ENCODE peak calls at places on chromosomes 13 and 19, in four cellular contexts. Z, W, P and B are unnamed samples.

GRCh38 chr19:12092065-12092867 is 27.7 kb downstream of the ZNF844 start:
- DNase-seq in Z (peak), W (peak), P (peak), B (no peak)

GRCh38 chr13:23609414-23610186 is 39.4 kb downstream of the TNFRSF19 start:
- DNase-seq in Z (no peak), W (no peak), P (no peak), B (no peak)

GRCh38 chr13:40626566-40626965 is 39.9 kb downstream of the FOXO1 start:
- DNase-seq in Z (no peak), W (no peak), P (no peak), B (no peak)

GRCh38 chr19:51198641-51199040 is 26.2 kb upstream of the CD33 start:
- DNase-seq in Z (no peak), W (no peak), P (no peak), B (no peak)

GRCh38 chr13:67416047-67416925 is 186.2 kb upstream of the PCDH9 start:
- DNase-seq in Z (peak), W (peak), P (peak), B (peak)

GRCh38 chr19:9871626-9872338 is 36.7 kb downstream of the PIN1 start:
- DNase-seq in Z (no peak), W (peak), P (peak), B (no peak)

GRCh38 chr19:45016388-45017314 is 15.4 kb downstream of the RELB start:
- DNase-seq in Z (peak), W (peak), P (peak), B (peak)

GRCh38 chr13:40026741-40027140 is 371.3 kb downstream of the COG6 start:
- DNase-seq in Z (no peak), W (no peak), P (no peak), B (no peak)

GRCh38 chr19:17402982-17403855 is 2.2 kb downstream of the BST2 start:
- DNase-seq in Z (peak), W (no peak), P (peak), B (peak)

GRCh38 chr19:43446746-43447489 is 18.5 kb downstream of the LYPD3 start:
- DNase-seq in Z (peak), W (peak), P (peak), B (peak)

GRCh38 chr13:99976502-99977115 is 5.0 kb upstream of the ZIC2 start:
- DNase-seq in Z (no peak), W (no peak), P (no peak), B (no peak)

GRCh38 chr13:37534181-37534580 is 64.4 kb downstream of the POSTN start:
- DNase-seq in Z (no peak), W (no peak), P (no peak), B (no peak)

GRCh38 chr19:48613852-48614435 is 932 bp downstream of the FAM83E start:
- DNase-seq in Z (no peak), W (no peak), P (no peak), B (no peak)

GRCh38 chr13:74174810-74175209 is 40.6 kb upstream of the KLF12 start:
- DNase-seq in Z (no peak), W (no peak), P (no peak), B (no peak)
- TF ChIP-seq ELF4 in Z (no peak), W (no peak), P (no peak), B (no peak)

GRCh38 chr13:36343766-36344165 is 2.4 kb downstream of the SPART start:
- DNase-seq in Z (no peak), W (no peak), P (peak), B (no peak)
- TF ChIP-seq ELF4 in Z (no peak), W (no peak), P (no peak), B (no peak)

GRCh38 chr13:27601208-27601607 is 19.1 kb downstream of the LNX2 start:
- DNase-seq in Z (no peak), W (no peak), P (no peak), B (no peak)

GRCh38 chr13:27601771-27602170 is 18.6 kb downstream of the LNX2 start:
- DNase-seq in Z (no peak), W (no peak), P (no peak), B (no peak)

GRCh38 chr13:27605099-27605498 is 15.2 kb downstream of the LNX2 start:
- DNase-seq in Z (no peak), W (no peak), P (no peak), B (no peak)

GRCh38 chr13:27605610-27606200 is 14.6 kb downstream of the LNX2 start:
- DNase-seq in Z (no peak), W (no peak), P (no peak), B (no peak)

DNA sequence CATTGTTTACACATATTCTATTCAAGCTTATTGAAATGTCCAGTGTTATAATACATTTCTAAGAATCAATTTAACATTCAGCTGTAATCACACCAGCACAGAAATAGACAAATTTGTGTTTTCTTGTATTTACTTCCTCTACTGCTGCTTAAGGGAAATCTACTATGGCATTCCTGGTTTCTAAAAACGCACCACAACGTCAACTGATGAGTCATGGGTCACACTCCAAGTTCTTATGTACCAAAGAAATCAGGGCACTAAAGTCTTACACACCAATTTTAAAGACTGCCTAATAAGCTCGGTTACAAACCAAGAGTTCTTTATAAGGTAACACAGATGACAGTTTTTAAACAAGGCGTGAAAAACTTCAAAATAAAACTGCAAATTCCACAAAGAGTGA is 13.2 kb downstream of the LNX2 start:
- DNase-seq in Z (no peak), W (peak), P (peak), B (no peak)
- TF ChIP-seq ELF4 in Z (no peak), W (no peak), P (no peak), B (no peak)

DNA sequence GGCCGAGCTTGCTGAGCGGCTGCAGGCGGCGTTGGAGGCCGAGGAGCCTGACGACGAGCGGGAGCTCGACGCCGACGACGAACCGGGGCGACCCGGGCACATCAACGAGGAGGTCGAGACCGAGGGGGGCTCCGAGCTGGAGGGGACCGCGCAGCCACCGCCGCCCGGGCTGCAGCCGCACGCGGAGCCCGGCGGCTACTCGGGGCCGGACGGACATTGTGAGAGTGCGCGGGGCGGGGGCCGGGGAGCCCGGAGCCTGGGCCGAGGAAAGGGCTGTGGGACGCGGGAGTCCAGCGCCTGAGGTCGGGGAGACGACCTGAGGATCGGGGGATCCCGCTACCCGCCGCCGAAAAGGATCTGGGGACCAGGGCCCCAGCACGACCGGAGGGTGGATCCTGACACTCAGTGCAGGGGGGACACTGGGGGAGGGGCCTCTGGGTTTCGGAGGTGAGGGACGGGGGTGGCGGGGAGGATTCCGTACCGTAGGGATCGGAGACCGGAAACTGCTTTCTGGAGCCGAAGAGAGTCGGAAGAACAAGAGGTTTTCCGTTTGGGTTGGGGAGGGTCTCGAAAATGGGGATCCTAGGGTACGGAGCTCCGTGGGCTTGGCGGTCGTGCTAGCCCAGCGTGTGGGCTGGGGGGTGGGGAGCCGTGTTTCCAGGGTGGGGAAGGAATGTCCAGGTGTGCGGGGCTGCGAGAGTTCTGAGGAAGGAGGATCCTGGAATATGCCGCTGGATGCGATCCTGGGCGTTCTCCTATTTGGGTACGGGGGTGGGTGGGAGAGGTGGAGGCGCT is 606 bp downstream of the HNRNPUL1 start:
- DNase-seq in Z (peak), W (peak), P (peak), B (peak)
- TF ChIP-seq ELF4 in Z (peak), W (no peak), P (no peak), B (no peak)

DNA sequence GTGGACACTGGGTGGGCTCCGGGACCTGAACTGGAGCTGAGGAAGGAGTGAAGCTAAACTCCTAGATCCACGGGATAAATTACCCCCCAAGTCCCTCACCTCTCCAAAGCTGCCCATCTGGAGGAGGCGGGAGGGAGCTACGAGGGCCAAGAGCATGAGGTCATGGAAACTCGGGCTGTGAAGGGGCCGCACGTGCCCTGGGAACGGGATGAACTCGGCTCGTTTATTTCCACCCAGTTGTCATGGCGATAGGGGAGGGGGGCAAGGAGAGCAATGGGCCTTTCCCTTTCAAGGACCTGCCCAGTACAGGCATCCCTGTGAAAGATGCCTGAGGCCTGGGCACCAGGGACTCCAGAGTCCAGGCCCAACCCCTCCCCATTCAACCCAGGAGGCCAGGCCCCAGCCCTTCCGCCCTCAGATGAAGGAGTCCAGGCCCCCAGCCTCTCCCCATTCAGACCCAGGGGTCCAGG is 3.8 kb downstream of the PPP1R12C start:
- DNase-seq in Z (peak), W (peak), P (peak), B (peak)
- TF ChIP-seq ELF4 in Z (no peak), W (no peak), P (no peak), B (no peak)

GRCh38 chr13:106835477-106835876 is 267.5 kb upstream of the ARGLU1 start:
- DNase-seq in Z (no peak), W (no peak), P (no peak), B (no peak)
- TF ChIP-seq ELF4 in Z (no peak), W (no peak), P (no peak), B (no peak)

GRCh38 chr19:40716031-40716654 is 543 bp downstream of the COQ8B start:
- DNase-seq in Z (no peak), W (no peak), P (peak), B (no peak)
- TF ChIP-seq ELF4 in Z (no peak), W (no peak), P (no peak), B (no peak)

DNA sequence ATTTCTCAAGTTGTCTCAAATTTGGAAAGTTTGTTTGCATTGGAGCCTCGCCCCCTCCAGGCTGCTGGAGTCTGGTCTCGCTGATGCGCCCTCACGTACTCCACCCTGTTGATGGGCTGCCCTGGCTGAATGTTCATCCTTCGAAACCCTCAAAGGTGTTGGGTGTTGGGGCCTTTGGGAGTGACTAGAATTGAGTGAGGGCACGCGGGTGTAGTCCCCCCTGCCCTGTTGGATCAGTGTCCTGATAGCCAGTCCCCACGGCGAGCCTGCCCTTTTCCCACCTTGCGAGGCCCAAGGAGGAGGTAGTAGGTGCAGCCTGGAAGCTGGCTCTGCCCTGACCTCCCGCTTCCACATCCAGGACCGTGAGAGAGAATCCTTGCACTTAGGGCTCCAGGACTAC is 14.8 kb downstream of the TFDP1 start:
- DNase-seq in Z (peak), W (no peak), P (no peak), B (no peak)
- TF ChIP-seq ELF4 in Z (no peak), W (no peak), P (no peak), B (no peak)

GRCh38 chr13:77565635-77566034 is 30.1 kb downstream of the SCEL start:
- DNase-seq in Z (no peak), W (peak), P (peak), B (peak)
- TF ChIP-seq ELF4 in Z (no peak), W (no peak), P (no peak), B (no peak)

GRCh38 chr13:50580684-50581305 is 262.7 kb downstream of the DLEU7 start:
- DNase-seq in Z (no peak), W (no peak), P (no peak), B (no peak)
- TF ChIP-seq ELF4 in Z (no peak), W (no peak), P (no peak), B (no peak)